ENCODE peak calls at places on chromosomes 13 and 19, in six cellular contexts. One of them, this sample, is unnamed.

GRCh38 chr13:113151745-113152707 is 6.4 kb upstream of the PROZ start:
- DNase-seq in mucosa of descending colon: no peak
- DNase-seq in IMR-90: peak; percentile 74
- DNase-seq in tibial nerve: no peak
- DNase-seq in choroid plexus epithelial cell: peak; percentile 81
- DNase-seq in Peyer's patch: peak; percentile 49
- DNase-seq in this sample: peak; percentile 68

GRCh38 chr13:20121154-20121515 is 39.7 kb downstream of the GJA3 start:
- DNase-seq in mucosa of descending colon: no peak
- DNase-seq in IMR-90: no peak
- DNase-seq in tibial nerve: no peak
- DNase-seq in choroid plexus epithelial cell: peak; percentile 24
- DNase-seq in Peyer's patch: no peak
- DNase-seq in this sample: no peak

GRCh38 chr13:36907801-36908200 is 12.2 kb downstream of the SMAD9 start:
- DNase-seq in mucosa of descending colon: no peak
- DNase-seq in IMR-90: no peak
- DNase-seq in tibial nerve: no peak
- DNase-seq in choroid plexus epithelial cell: no peak
- DNase-seq in Peyer's patch: no peak
- DNase-seq in this sample: no peak

GRCh38 chr19:45164577-45165335 is 4.0 kb upstream of the NKPD1 start:
- DNase-seq in mucosa of descending colon: peak; percentile 88
- DNase-seq in IMR-90: peak; percentile 46
- DNase-seq in tibial nerve: no peak
- DNase-seq in choroid plexus epithelial cell: peak; percentile 88
- DNase-seq in Peyer's patch: peak; percentile 70
- DNase-seq in this sample: peak; percentile 45

GRCh38 chr13:41660426-41660825 is 203.1 kb downstream of the RGCC start:
- DNase-seq in mucosa of descending colon: no peak
- DNase-seq in IMR-90: no peak
- DNase-seq in tibial nerve: no peak
- DNase-seq in choroid plexus epithelial cell: no peak
- DNase-seq in Peyer's patch: no peak
- DNase-seq in this sample: no peak

GRCh38 chr13:40585911-40586471 is 80.5 kb downstream of the FOXO1 start:
- DNase-seq in mucosa of descending colon: no peak
- DNase-seq in IMR-90: no peak
- DNase-seq in tibial nerve: no peak
- DNase-seq in choroid plexus epithelial cell: no peak
- DNase-seq in Peyer's patch: no peak
- DNase-seq in this sample: no peak

GRCh38 chr13:110525328-110526319 is 35.9 kb downstream of the RAB20 start:
- DNase-seq in mucosa of descending colon: peak; percentile 79
- DNase-seq in IMR-90: no peak
- DNase-seq in tibial nerve: no peak
- DNase-seq in choroid plexus epithelial cell: no peak
- DNase-seq in Peyer's patch: peak; percentile 72
- DNase-seq in this sample: no peak

GRCh38 chr13:110705826-110706569 is at the start of gene CARS2:
- DNase-seq in mucosa of descending colon: peak; percentile 99
- DNase-seq in IMR-90: peak; percentile 91
- DNase-seq in tibial nerve: peak; percentile 81
- DNase-seq in choroid plexus epithelial cell: peak; percentile 98
- DNase-seq in Peyer's patch: peak; percentile 98
- DNase-seq in this sample: peak; percentile 97

GRCh38 chr13:110419946-110420345 is 112.9 kb downstream of the COL4A2 start:
- DNase-seq in mucosa of descending colon: no peak
- DNase-seq in IMR-90: no peak
- DNase-seq in tibial nerve: no peak
- DNase-seq in choroid plexus epithelial cell: no peak
- DNase-seq in Peyer's patch: no peak
- DNase-seq in this sample: no peak

GRCh38 chr19:1052349-1052967 is 12.6 kb downstream of the ABCA7 start:
- DNase-seq in mucosa of descending colon: no peak
- DNase-seq in IMR-90: no peak
- DNase-seq in tibial nerve: no peak
- DNase-seq in choroid plexus epithelial cell: no peak
- DNase-seq in Peyer's patch: no peak
- DNase-seq in this sample: no peak

GRCh38 chr19:45428385-45429231 is 4.9 kb upstream of the ERCC1 start:
- DNase-seq in mucosa of descending colon: no peak
- DNase-seq in IMR-90: peak; percentile 59
- DNase-seq in tibial nerve: no peak
- DNase-seq in choroid plexus epithelial cell: peak; percentile 48
- DNase-seq in Peyer's patch: no peak
- DNase-seq in this sample: peak; percentile 64

GRCh38 chr13:27960362-27961226 is 8.5 kb downstream of the CDX2 start:
- DNase-seq in mucosa of descending colon: peak; percentile 84
- DNase-seq in IMR-90: no peak
- DNase-seq in tibial nerve: no peak
- DNase-seq in choroid plexus epithelial cell: peak; percentile 43
- DNase-seq in Peyer's patch: peak; percentile 90
- DNase-seq in this sample: no peak

GRCh38 chr19:2457394-2458037 is 757 bp upstream of the LMNB2 start:
- DNase-seq in mucosa of descending colon: no peak
- DNase-seq in IMR-90: no peak
- DNase-seq in tibial nerve: no peak
- DNase-seq in choroid plexus epithelial cell: no peak
- DNase-seq in Peyer's patch: no peak
- DNase-seq in this sample: no peak
- TF ChIP-seq CTCF in mucosa of descending colon: no peak
- TF ChIP-seq CTCF in IMR-90: no peak
- TF ChIP-seq CTCF in tibial nerve: no peak
- TF ChIP-seq CTCF in choroid plexus epithelial cell: no peak
- TF ChIP-seq CTCF in Peyer's patch: no peak
- TF ChIP-seq CTCF in this sample: no peak

GRCh38 chr13:45584816-45585215 is 30.7 kb downstream of the ERICH6B start:
- DNase-seq in mucosa of descending colon: no peak
- DNase-seq in IMR-90: no peak
- DNase-seq in tibial nerve: no peak
- DNase-seq in choroid plexus epithelial cell: peak; percentile 18
- DNase-seq in Peyer's patch: no peak
- DNase-seq in this sample: no peak
- H3K4me3 ChIP-seq in mucosa of descending colon: no peak overlapping the region
- H3K4me3 ChIP-seq in IMR-90: no peak overlapping the region
- H3K4me3 ChIP-seq in tibial nerve: no peak overlapping the region
- H3K4me3 ChIP-seq in choroid plexus epithelial cell: no peak overlapping the region
- H3K4me3 ChIP-seq in Peyer's patch: no peak overlapping the region
- H3K4me3 ChIP-seq in this sample: no peak overlapping the region

GRCh38 chr13:66714795-66715194 is 515.3 kb downstream of the PCDH9 start:
- DNase-seq in mucosa of descending colon: no peak
- DNase-seq in IMR-90: no peak
- DNase-seq in tibial nerve: no peak
- DNase-seq in choroid plexus epithelial cell: peak; percentile 24
- DNase-seq in Peyer's patch: no peak
- DNase-seq in this sample: no peak
- TF ChIP-seq CTCF in mucosa of descending colon: no peak
- TF ChIP-seq CTCF in IMR-90: no peak
- TF ChIP-seq CTCF in tibial nerve: no peak
- TF ChIP-seq CTCF in choroid plexus epithelial cell: peak; percentile 42
- TF ChIP-seq CTCF in Peyer's patch: no peak
- TF ChIP-seq CTCF in this sample: peak; percentile 26

DNA sequence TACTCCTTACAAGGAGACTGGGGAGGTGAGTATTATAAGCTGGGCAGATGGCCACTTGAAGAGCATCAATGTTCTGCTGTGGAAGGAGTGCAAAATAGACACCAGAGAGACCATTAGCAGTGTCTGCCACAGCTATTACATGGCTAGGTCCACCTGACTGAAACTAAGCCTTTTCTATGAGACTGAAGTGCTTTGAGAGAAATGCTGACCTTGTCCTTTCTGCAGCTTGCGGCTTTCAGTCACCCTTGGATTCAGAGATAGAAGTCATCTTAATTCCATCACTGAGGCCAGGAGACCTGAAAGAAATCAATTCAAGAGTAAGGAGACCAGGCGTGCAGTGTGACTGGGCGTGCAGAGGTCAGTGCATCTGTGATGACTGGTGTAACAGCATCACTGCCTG is 1.3 kb upstream of the ZFP28 start:
- DNase-seq in mucosa of descending colon: no peak
- DNase-seq in IMR-90: no peak
- DNase-seq in tibial nerve: no peak
- DNase-seq in choroid plexus epithelial cell: no peak
- DNase-seq in Peyer's patch: no peak
- DNase-seq in this sample: no peak
- H3K4me3 ChIP-seq in mucosa of descending colon: no peak overlapping the region
- H3K4me3 ChIP-seq in IMR-90: no peak overlapping the region
- H3K4me3 ChIP-seq in tibial nerve: peak overlapping the region; percentile 86
- H3K4me3 ChIP-seq in choroid plexus epithelial cell: no peak overlapping the region
- H3K4me3 ChIP-seq in Peyer's patch: no peak overlapping the region
- H3K4me3 ChIP-seq in this sample: no peak overlapping the region

GRCh38 chr19:56252699-56253422 is 19.7 kb upstream of the EDDM13 start:
- DNase-seq in mucosa of descending colon: peak; percentile 80
- DNase-seq in IMR-90: peak; percentile 65
- DNase-seq in tibial nerve: peak; percentile 25
- DNase-seq in choroid plexus epithelial cell: peak; percentile 92
- DNase-seq in Peyer's patch: peak; percentile 79
- DNase-seq in this sample: peak; percentile 73
- TF ChIP-seq CTCF in mucosa of descending colon: peak; percentile 88
- TF ChIP-seq CTCF in IMR-90: peak; percentile 74
- TF ChIP-seq CTCF in tibial nerve: peak; percentile 51
- TF ChIP-seq CTCF in choroid plexus epithelial cell: peak; percentile 99
- TF ChIP-seq CTCF in Peyer's patch: peak; percentile 49
- TF ChIP-seq CTCF in this sample: peak; percentile 96